ENCODE peak calls at places on chromosomes 16 and 17, in seven cellular contexts. C is H9; S is stimulated activated CD4-positive, alpha-beta T cell treated with anti-CD3 and anti-CD28 coated beads, Interleukin-12 subunit alpha, Interleukin-12 subunit beta, amount 100 ng/mL, for 24 hours; E is GM19239; Z is H4; Q is HT1080; H is NCI-H774. T is an unnamed sample.

GRCh38 chr17:9023389-9024210 is 2.3 kb downstream of the NTN1 start:
- DNase-seq in C (no peak), Z (no peak), Q (no peak), S (no peak), E (no peak), H (no peak), T (no peak)

GRCh38 chr17:16912021-16912962 is 59.6 kb downstream of the TNFRSF13B start:
- DNase-seq in E (no peak), S (no peak), Q (no peak), Z (no peak), H (no peak), C (no peak), T (no peak)

GRCh38 chr16:58464916-58465731 is 34.8 kb upstream of the NDRG4 start:
- DNase-seq in E (peak), C (peak), Z (no peak), S (no peak), H (no peak), Q (no peak), T (no peak)

GRCh38 chr17:2059125-2059836 is 4.4 kb downstream of the HIC1 start:
- DNase-seq in E (no peak), C (peak), Q (no peak), Z (no peak), S (no peak), H (no peak), T (no peak)

GRCh38 chr16:27332105-27332504 is 18.3 kb downstream of the IL4R start:
- DNase-seq in E (no peak), Q (no peak), Z (no peak), H (no peak), S (no peak), C (no peak), T (no peak)

GRCh38 chr17:72726936-72727335 is 365.6 kb downstream of the SLC39A11 start:
- DNase-seq in C (no peak), E (peak), Q (peak), H (peak), S (no peak), Z (peak), T (peak)

GRCh38 chr17:76539631-76540271 is at the start of gene PRCD:
- DNase-seq in E (no peak), H (no peak), Z (no peak), C (peak), Q (no peak), S (no peak), T (no peak)

GRCh38 chr17:9006175-9006767 is 15.0 kb upstream of the NTN1 start:
- DNase-seq in Z (no peak), H (no peak), S (no peak), Q (no peak), C (no peak), E (no peak), T (no peak)

GRCh38 chr16:75527825-75528299 is 8.0 kb downstream of the CHST5 start:
- DNase-seq in E (no peak), Z (no peak), Q (no peak), S (no peak), H (no peak), C (no peak), T (no peak)

GRCh38 chr16:48081656-48082055 is 74.1 kb downstream of the ABCC12 start:
- DNase-seq in C (no peak), S (no peak), E (no peak), Q (peak), Z (peak), H (no peak), T (no peak)

GRCh38 chr16:75256871-75257343 is 5.5 kb upstream of the BCAR1 start:
- DNase-seq in Q (no peak), C (peak), H (no peak), E (no peak), Z (no peak), S (no peak), T (no peak)

GRCh38 chr17:32103476-32104113 is 38.7 kb upstream of the RHOT1 start:
- DNase-seq in Z (no peak), Q (no peak), E (no peak), H (no peak), C (no peak), S (no peak), T (peak)

GRCh38 chr17:15263206-15263579 is 1.9 kb downstream of the PMP22 start:
- DNase-seq in C (no peak), H (no peak), Q (peak), E (no peak), S (no peak), Z (peak), T (no peak)